ENCODE peak calls at places on chromosomes 6 and 20, in four cellular contexts. F is H1, Q is breast epithelium, I is thyroid gland. J is an unnamed sample. For H3K36me3, the result is how much of the 10 kb centered on the place peaks cover.

GRCh38 chr20:24100370-24101011 is 111.9 kb upstream of the GGTLC1 start:
- DNase-seq in F (no peak), Q (no peak), I (peak), J (peak)

GRCh38 chr6:28252507-28252975 is 472 bp upstream of the ZKSCAN4 start:
- DNase-seq in F (no peak), Q (no peak), I (no peak), J (no peak)

GRCh38 chr20:1327241-1327653 is 1.7 kb downstream of the SDCBP2 start:
- DNase-seq in F (peak), Q (peak), I (no peak), J (no peak)

GRCh38 chr6:24923885-24924401 is 11.8 kb downstream of the RIPOR2 start:
- DNase-seq in F (no peak), Q (no peak), I (peak), J (no peak)

GRCh38 chr20:41018153-41018552 is 10.5 kb upstream of the TOP1 start:
- DNase-seq in F (no peak), Q (no peak), I (no peak), J (no peak)

GRCh38 chr20:51493346-51493791 is 49.1 kb downstream of the NFATC2 start:
- DNase-seq in F (no peak), Q (no peak), I (no peak), J (no peak)

GRCh38 chr6:151089916-151090443 is 149.8 kb upstream of the AKAP12 start:
- DNase-seq in F (no peak), Q (no peak), I (no peak), J (no peak)

GRCh38 chr6:10555625-10556309 is 34.6 kb downstream of the GCNT2 start:
- DNase-seq in F (peak), Q (peak), I (peak), J (no peak)

GRCh38 chr6:41917528-41917927 is 3.4 kb downstream of the MED20 start:
- DNase-seq in F (no peak), Q (no peak), I (no peak), J (no peak)

GRCh38 chr6:36104836-36105235 is 25.5 kb upstream of the MAPK13 start:
- DNase-seq in F (no peak), Q (no peak), I (no peak), J (no peak)

GRCh38 chr6:104835782-104836181 is 23.9 kb downstream of the HACE1 start:
- DNase-seq in F (no peak), Q (no peak), I (no peak), J (no peak)

DNA sequence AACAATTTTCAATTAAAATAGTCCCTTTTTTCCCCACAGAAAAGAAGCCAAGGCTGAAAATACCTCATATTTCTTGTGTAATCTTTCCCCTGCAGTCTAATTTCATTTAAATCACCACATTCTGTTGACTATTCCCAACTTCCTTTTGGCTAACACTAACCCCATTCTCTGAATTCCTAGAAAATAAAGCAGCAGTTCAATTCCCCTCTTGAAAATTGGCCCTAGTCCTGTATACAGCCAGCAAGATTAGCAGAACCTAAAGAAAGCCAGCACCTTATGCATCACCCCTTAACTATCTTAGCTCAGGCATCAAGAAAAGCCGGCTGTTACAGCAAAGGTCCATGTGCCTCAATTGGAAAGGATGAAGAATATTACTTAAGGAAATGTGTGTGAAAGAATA is 69.7 kb downstream of the MDN1 start:
- DNase-seq in F (no peak), Q (no peak), I (no peak), J (no peak)
- H3K36me3 ChIP-seq in F (half or more), Q (under half), I (under half), J (half or more)

GRCh38 chr6:136608991-136609390 is 58.8 kb upstream of the MAP7 start:
- DNase-seq in F (no peak), Q (no peak), I (no peak), J (no peak)
- H3K27ac ChIP-seq in F (no peak), Q (peak), I (no peak), J (no peak)

GRCh38 chr6:4344317-4344899 is 209.0 kb upstream of the ECI2 start:
- DNase-seq in F (no peak), Q (no peak), I (no peak), J (no peak)
- H3K4me3 ChIP-seq in F (no peak), Q (no peak), I (no peak), J (no peak)

DNA sequence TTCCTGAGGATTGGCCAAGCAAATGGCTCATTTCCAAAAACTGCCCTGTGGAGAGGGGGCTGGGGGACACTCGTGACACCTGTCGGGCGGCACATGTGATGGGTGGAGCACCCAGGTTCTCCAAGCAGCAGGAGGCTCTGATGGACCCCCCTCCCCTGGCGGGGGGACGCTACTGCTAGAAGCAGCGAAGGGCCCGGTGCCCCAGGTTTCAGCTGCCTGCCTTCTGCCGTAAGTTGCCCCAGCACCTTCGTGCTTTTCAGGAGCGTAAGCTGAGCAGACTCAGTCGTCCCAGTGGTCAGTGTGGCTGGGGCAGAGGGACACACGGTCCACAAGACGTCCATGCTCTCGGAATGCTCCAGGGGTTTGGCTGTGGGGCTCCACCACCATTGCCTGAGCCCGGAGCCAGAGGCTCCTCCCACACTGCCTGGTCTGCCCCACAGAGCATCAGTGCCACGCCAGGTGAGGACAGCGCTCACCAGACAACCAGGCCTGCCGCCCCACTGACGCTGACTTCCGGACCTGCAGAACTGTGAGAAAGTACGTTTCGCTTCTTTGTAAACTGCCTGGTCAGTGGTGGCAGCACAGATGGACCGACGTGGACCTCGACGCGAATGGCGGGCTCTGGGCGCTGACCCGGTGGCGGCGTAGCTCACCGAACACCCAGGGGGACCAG is 4.1 kb upstream of the ADRM1 start:
- DNase-seq in F (no peak), Q (no peak), I (no peak), J (no peak)
- H3K36me3 ChIP-seq in F (under half), Q (under half), I (under half), J (under half)

GRCh38 chr6:75852721-75853120 is 103.7 kb downstream of the MYO6 start:
- DNase-seq in F (no peak), Q (no peak), I (no peak), J (no peak)
- H3K27ac ChIP-seq in F (no peak), Q (no peak), I (no peak), J (no peak)

DNA sequence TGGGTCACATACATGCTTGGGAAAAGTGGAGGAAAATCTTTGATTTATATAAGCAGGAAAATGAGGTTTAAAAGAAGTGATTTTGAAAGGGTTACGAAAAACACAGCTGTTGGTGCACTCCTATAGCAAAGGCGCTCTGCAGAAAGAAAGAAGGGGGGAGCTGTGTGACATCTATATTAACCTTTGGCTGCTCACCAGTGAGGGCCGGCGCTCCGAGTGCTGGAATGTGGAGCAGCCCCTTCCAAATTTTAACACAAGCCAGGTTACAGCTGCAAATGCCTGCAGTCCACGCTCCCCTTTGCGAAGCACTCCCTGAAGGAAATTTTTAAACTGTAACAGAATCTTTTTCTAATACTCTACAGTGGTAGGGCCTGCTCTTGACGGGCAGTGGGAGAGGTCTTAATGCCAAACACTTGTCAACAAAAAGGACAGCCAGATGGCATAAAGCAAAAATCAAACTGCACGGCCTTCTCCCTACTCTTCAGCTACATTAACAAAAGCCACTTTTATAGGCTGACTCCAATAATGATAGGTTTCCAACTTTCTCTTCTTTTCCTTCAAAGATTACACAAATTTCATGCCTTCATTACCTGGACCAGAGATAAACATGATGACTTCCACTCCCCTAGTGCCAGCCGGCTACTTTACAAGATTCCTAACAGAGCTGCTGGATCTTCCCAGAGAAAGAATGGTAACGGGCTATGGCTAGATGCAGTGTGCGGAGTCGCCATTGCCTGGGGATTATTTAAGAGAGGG is 4.8 kb downstream of the BMP7 start:
- DNase-seq in F (no peak), Q (no peak), I (peak), J (no peak)
- H3K4me3 ChIP-seq in F (no peak), Q (no peak), I (no peak), J (no peak)

J was measured in effector memory CD4-positive, alpha-beta T cell.